ENCODE peak calls at places on chromosomes 2 and 18, in ten cellular contexts. X is hypothalamus, L is natural killer cell, K is HEK293T, O is amniotic epithelial cell, E is NCI-H1092, N is GM04503, Q is lower lobe of right lung, R is nephron progenitor cell, F is D341Med. D is an unnamed sample.

GRCh38 chr2:3377279-3377611 is 373 bp downstream of the EIPR1 start:
- DNase-seq in R (no peak), O (peak), K (peak), X (no peak), F (peak), L (no peak), Q (no peak), N (no peak), E (no peak), D (peak)

GRCh38 chr2:169673921-169674320 is 20.3 kb downstream of the CFAP210 start:
- DNase-seq in N (no peak), E (no peak), L (no peak), O (no peak), K (no peak), Q (no peak), F (no peak), R (no peak), X (no peak), D (no peak)

GRCh38 chr2:154700142-154700541 is 1.6 kb downstream of the KCNJ3 start:
- DNase-seq in L (no peak), X (no peak), E (no peak), O (no peak), F (no peak), Q (no peak), R (no peak), K (no peak), N (no peak), D (no peak)

GRCh38 chr2:240925576-240926515 is 19.7 kb downstream of the CROCC2 start:
- DNase-seq in E (no peak), R (peak), K (no peak), X (no peak), L (peak), F (no peak), N (no peak), Q (peak), O (no peak), D (no peak)

GRCh38 chr2:135741043-135741394 is 636 bp upstream of the UBXN4 start:
- DNase-seq in K (no peak), N (no peak), F (no peak), E (no peak), X (no peak), O (no peak), R (no peak), L (no peak), Q (no peak), D (no peak)

GRCh38 chr18:68445668-68446426 is 269.1 kb downstream of the TMX3 start:
- DNase-seq in K (no peak), Q (no peak), F (no peak), N (no peak), X (no peak), O (no peak), E (no peak), R (no peak), L (no peak), D (no peak)

GRCh38 chr2:187055463-187055862 is 206.5 kb upstream of the ZSWIM2 start:
- DNase-seq in F (no peak), E (no peak), X (no peak), R (no peak), N (no peak), Q (no peak), L (no peak), K (no peak), O (peak), D (no peak)

GRCh38 chr2:193679850-193680249 is 1485.1 kb upstream of the TMEFF2 start:
- DNase-seq in Q (no peak), L (no peak), O (no peak), X (no peak), N (no peak), E (no peak), R (no peak), F (no peak), K (no peak), D (peak)

GRCh38 chr18:72830109-72830508 is 37.7 kb downstream of the NETO1 start:
- DNase-seq in R (peak), F (no peak), N (no peak), E (peak), L (no peak), K (no peak), Q (no peak), O (no peak), X (no peak), D (peak)

GRCh38 chr2:25817006-25817405 is 61.3 kb downstream of the ASXL2 start:
- DNase-seq in E (no peak), N (no peak), Q (no peak), X (no peak), O (no peak), F (no peak), K (no peak), R (no peak), L (no peak), D (no peak)

GRCh38 chr2:63780483-63781155 is 61.1 kb upstream of the UGP2 start:
- DNase-seq in K (no peak), R (no peak), X (no peak), N (no peak), O (no peak), L (no peak), E (no peak), Q (no peak), F (no peak), D (peak)

GRCh38 chr2:19048593-19049264 is 309.7 kb downstream of the OSR1 start:
- DNase-seq in R (no peak), Q (peak), O (peak), L (no peak), F (no peak), N (no peak), E (peak), X (no peak), K (no peak), D (no peak)

GRCh38 chr18:24543408-24544140 is 83.1 kb downstream of the HRH4 start:
- DNase-seq in E (no peak), F (no peak), O (no peak), L (no peak), Q (no peak), N (no peak), K (no peak), X (no peak), R (no peak), D (no peak)

GRCh38 chr2:178403671-178404379 is 47.1 kb downstream of the PRKRA start:
- DNase-seq in Q (no peak), R (no peak), L (no peak), K (no peak), N (peak), X (no peak), F (no peak), O (no peak), E (no peak), D (no peak)

GRCh38 chr2:240898108-240898730 is 2.3 kb upstream of the MAB21L4 start:
- DNase-seq in F (no peak), L (no peak), Q (no peak), K (no peak), O (no peak), X (no peak), N (no peak), E (no peak), R (no peak), D (no peak)

GRCh38 chr18:59719533-59720325 is 22.5 kb upstream of the CCBE1 start:
- DNase-seq in N (peak), X (no peak), Q (no peak), R (no peak), F (no peak), O (peak), E (no peak), K (no peak), L (no peak), D (peak)

GRCh38 chr2:176488446-176488845 is 219.2 kb downstream of the MTX2 start:
- DNase-seq in F (no peak), N (peak), O (no peak), X (no peak), R (no peak), L (no peak), Q (no peak), E (no peak), K (no peak), D (peak)

GRCh38 chr2:134160793-134161504 is 92.9 kb upstream of the MGAT5 start:
- DNase-seq in R (peak), K (no peak), O (peak), F (no peak), L (no peak), N (no peak), X (peak), Q (peak), E (no peak), D (no peak)

GRCh38 chr2:207830778-207831549 is 61.3 kb upstream of the FZD5 start:
- DNase-seq in E (no peak), Q (no peak), L (no peak), F (no peak), O (no peak), N (no peak), K (no peak), X (no peak), R (no peak), D (no peak)

GRCh38 chr2:132815522-132815921 is 145.5 kb upstream of the LYPD1 start:
- DNase-seq in O (peak), R (no peak), E (no peak), F (no peak), N (no peak), K (no peak), X (no peak), Q (no peak), L (no peak), D (peak)

GRCh38 chr2:239370876-239371725 is 29.7 kb downstream of the HDAC4 start:
- DNase-seq in E (no peak), R (no peak), N (no peak), L (peak), O (no peak), Q (peak), X (no peak), K (no peak), F (no peak), D (no peak)

GRCh38 chr2:43412121-43412753 is 183.6 kb downstream of the THADA start:
- DNase-seq in F (no peak), E (no peak), K (no peak), O (peak), L (no peak), Q (no peak), X (no peak), N (no peak), R (no peak), D (peak)

GRCh38 chr2:219914577-219914976 is 287.1 kb downstream of the SLC4A3 start:
- DNase-seq in Q (no peak), L (no peak), R (no peak), X (no peak), O (no peak), F (no peak), N (no peak), K (no peak), E (no peak), D (no peak)

GRCh38 chr2:165144315-165144714 is 59.5 kb downstream of the SCN3A start:
- DNase-seq in K (no peak), L (no peak), Q (no peak), R (no peak), F (no peak), E (no peak), O (no peak), X (no peak), N (no peak), D (no peak)

GRCh38 chr2:196376984-196377877 is 205.9 kb upstream of the STK17B start:
- DNase-seq in Q (no peak), O (peak), F (no peak), N (peak), X (no peak), L (no peak), K (no peak), E (no peak), R (no peak), D (peak)

GRCh38 chr2:158805936-158806335 is 10.8 kb downstream of the DAPL1 start:
- DNase-seq in E (no peak), O (no peak), X (no peak), N (no peak), R (no peak), Q (no peak), F (no peak), L (no peak), K (no peak), D (no peak)

GRCh38 chr18:80175451-80176235 is 66.6 kb downstream of the ADNP2 start:
- DNase-seq in L (peak), N (no peak), R (no peak), F (peak), X (no peak), E (no peak), K (no peak), Q (no peak), O (no peak), D (peak)

GRCh38 chr2:181128199-181128598 is 147.8 kb downstream of the UBE2E3 start:
- DNase-seq in R (no peak), F (no peak), L (no peak), N (no peak), X (no peak), Q (no peak), O (no peak), K (no peak), E (no peak), D (no peak)

D was measured in astrocyte.